ENCODE peak calls at places on chromosomes 1 and 21, in five cellular contexts. One of them, this sample, is unnamed.

GRCh38 chr21:35326677-35327076 is 277.6 kb upstream of the RUNX1 start:
- DNase-seq in CD8-positive, alpha-beta T cell: no peak
- DNase-seq in skeletal muscle cell: peak
- DNase-seq in right cardiac atrium: peak
- DNase-seq in prostate gland: no peak
- DNase-seq in this sample: peak

GRCh38 chr1:197391303-197392226 is 123.5 kb downstream of the CRB1 start:
- DNase-seq in right cardiac atrium: no peak
- DNase-seq in CD8-positive, alpha-beta T cell: no peak
- DNase-seq in prostate gland: no peak
- DNase-seq in skeletal muscle cell: peak
- DNase-seq in this sample: no peak

GRCh38 chr1:183197762-183198161 is 11.7 kb downstream of the LAMC2 start:
- DNase-seq in right cardiac atrium: no peak
- DNase-seq in CD8-positive, alpha-beta T cell: no peak
- DNase-seq in prostate gland: no peak
- DNase-seq in skeletal muscle cell: no peak
- DNase-seq in this sample: no peak

GRCh38 chr1:7669559-7670208 is 101.4 kb upstream of the VAMP3 start:
- DNase-seq in prostate gland: peak
- DNase-seq in right cardiac atrium: no peak
- DNase-seq in CD8-positive, alpha-beta T cell: peak
- DNase-seq in skeletal muscle cell: no peak
- DNase-seq in this sample: no peak

GRCh38 chr1:156815307-156815826 is 1.3 kb downstream of the SH2D2A start:
- DNase-seq in prostate gland: no peak
- DNase-seq in skeletal muscle cell: peak
- DNase-seq in CD8-positive, alpha-beta T cell: no peak
- DNase-seq in right cardiac atrium: peak
- DNase-seq in this sample: peak

GRCh38 chr21:29237110-29238051 is 61.3 kb upstream of the BACH1 start:
- DNase-seq in CD8-positive, alpha-beta T cell: no peak
- DNase-seq in skeletal muscle cell: peak
- DNase-seq in prostate gland: no peak
- DNase-seq in right cardiac atrium: peak
- DNase-seq in this sample: no peak

GRCh38 chr1:77044133-77044849 is 174.9 kb downstream of the PIGK start:
- DNase-seq in skeletal muscle cell: peak
- DNase-seq in CD8-positive, alpha-beta T cell: no peak
- DNase-seq in prostate gland: no peak
- DNase-seq in right cardiac atrium: no peak
- DNase-seq in this sample: no peak

GRCh38 chr1:205676002-205676401 is 4.3 kb downstream of the SLC45A3 start:
- DNase-seq in skeletal muscle cell: no peak
- DNase-seq in prostate gland: no peak
- DNase-seq in CD8-positive, alpha-beta T cell: no peak
- DNase-seq in right cardiac atrium: no peak
- DNase-seq in this sample: no peak

GRCh38 chr1:110316735-110317134 is 22.4 kb upstream of the RBM15 start:
- DNase-seq in skeletal muscle cell: no peak
- DNase-seq in right cardiac atrium: no peak
- DNase-seq in CD8-positive, alpha-beta T cell: no peak
- DNase-seq in prostate gland: no peak
- DNase-seq in this sample: no peak

GRCh38 chr1:12146343-12147112 is 20.3 kb upstream of the TNFRSF1B start:
- DNase-seq in CD8-positive, alpha-beta T cell: no peak
- DNase-seq in skeletal muscle cell: no peak
- DNase-seq in right cardiac atrium: no peak
- DNase-seq in prostate gland: no peak
- DNase-seq in this sample: no peak

GRCh38 chr1:93625582-93626327 is 55.9 kb downstream of the BCAR3 start:
- DNase-seq in CD8-positive, alpha-beta T cell: no peak
- DNase-seq in right cardiac atrium: peak
- DNase-seq in skeletal muscle cell: no peak
- DNase-seq in prostate gland: no peak
- DNase-seq in this sample: peak

GRCh38 chr1:21160263-21160662 is 16.4 kb downstream of the EIF4G3 start:
- DNase-seq in right cardiac atrium: no peak
- DNase-seq in CD8-positive, alpha-beta T cell: no peak
- DNase-seq in prostate gland: no peak
- DNase-seq in skeletal muscle cell: no peak
- DNase-seq in this sample: no peak

GRCh38 chr1:77876884-77877283 is 11.5 kb upstream of the NEXN start:
- DNase-seq in CD8-positive, alpha-beta T cell: no peak
- DNase-seq in skeletal muscle cell: no peak
- DNase-seq in right cardiac atrium: no peak
- DNase-seq in prostate gland: no peak
- DNase-seq in this sample: no peak

GRCh38 chr1:181038399-181038873 is 4.7 kb downstream of the MR1 start:
- DNase-seq in skeletal muscle cell: no peak
- DNase-seq in CD8-positive, alpha-beta T cell: peak
- DNase-seq in prostate gland: peak
- DNase-seq in right cardiac atrium: peak
- DNase-seq in this sample: no peak

GRCh38 chr1:100860397-100860991 is 34.1 kb downstream of the EXTL2 start:
- DNase-seq in right cardiac atrium: peak
- DNase-seq in prostate gland: no peak
- DNase-seq in skeletal muscle cell: peak
- DNase-seq in CD8-positive, alpha-beta T cell: no peak
- DNase-seq in this sample: no peak

GRCh38 chr1:82759035-82759434 is 958.3 kb downstream of the ADGRL2 start:
- DNase-seq in prostate gland: no peak
- DNase-seq in skeletal muscle cell: no peak
- DNase-seq in CD8-positive, alpha-beta T cell: no peak
- DNase-seq in right cardiac atrium: no peak
- DNase-seq in this sample: no peak

GRCh38 chr1:108502138-108502537 is 52.0 kb downstream of the NBPF6 start:
- DNase-seq in prostate gland: no peak
- DNase-seq in skeletal muscle cell: no peak
- DNase-seq in right cardiac atrium: no peak
- DNase-seq in CD8-positive, alpha-beta T cell: no peak
- DNase-seq in this sample: no peak

GRCh38 chr1:151914076-151914475 is 4.8 kb upstream of the THEM4 start:
- DNase-seq in skeletal muscle cell: no peak
- DNase-seq in CD8-positive, alpha-beta T cell: no peak
- DNase-seq in right cardiac atrium: no peak
- DNase-seq in prostate gland: no peak
- DNase-seq in this sample: no peak

GRCh38 chr1:167772436-167772835 is 50.7 kb downstream of the MPZL1 start:
- DNase-seq in right cardiac atrium: no peak
- DNase-seq in CD8-positive, alpha-beta T cell: no peak
- DNase-seq in skeletal muscle cell: no peak
- DNase-seq in prostate gland: no peak
- DNase-seq in this sample: no peak

GRCh38 chr1:116910379-116911165 is 856 bp downstream of the PTGFRN start:
- DNase-seq in right cardiac atrium: peak
- DNase-seq in prostate gland: peak
- DNase-seq in skeletal muscle cell: no peak
- DNase-seq in CD8-positive, alpha-beta T cell: peak
- DNase-seq in this sample: no peak

GRCh38 chr1:160291248-160292220 is 6.6 kb upstream of the PEX19 start:
- DNase-seq in prostate gland: peak
- DNase-seq in right cardiac atrium: peak
- DNase-seq in CD8-positive, alpha-beta T cell: peak
- DNase-seq in skeletal muscle cell: peak
- DNase-seq in this sample: no peak

GRCh38 chr1:160296036-160296435 is 11.1 kb upstream of the PEX19 start:
- DNase-seq in right cardiac atrium: no peak
- DNase-seq in CD8-positive, alpha-beta T cell: no peak
- DNase-seq in prostate gland: no peak
- DNase-seq in skeletal muscle cell: no peak
- DNase-seq in this sample: no peak

DNA sequence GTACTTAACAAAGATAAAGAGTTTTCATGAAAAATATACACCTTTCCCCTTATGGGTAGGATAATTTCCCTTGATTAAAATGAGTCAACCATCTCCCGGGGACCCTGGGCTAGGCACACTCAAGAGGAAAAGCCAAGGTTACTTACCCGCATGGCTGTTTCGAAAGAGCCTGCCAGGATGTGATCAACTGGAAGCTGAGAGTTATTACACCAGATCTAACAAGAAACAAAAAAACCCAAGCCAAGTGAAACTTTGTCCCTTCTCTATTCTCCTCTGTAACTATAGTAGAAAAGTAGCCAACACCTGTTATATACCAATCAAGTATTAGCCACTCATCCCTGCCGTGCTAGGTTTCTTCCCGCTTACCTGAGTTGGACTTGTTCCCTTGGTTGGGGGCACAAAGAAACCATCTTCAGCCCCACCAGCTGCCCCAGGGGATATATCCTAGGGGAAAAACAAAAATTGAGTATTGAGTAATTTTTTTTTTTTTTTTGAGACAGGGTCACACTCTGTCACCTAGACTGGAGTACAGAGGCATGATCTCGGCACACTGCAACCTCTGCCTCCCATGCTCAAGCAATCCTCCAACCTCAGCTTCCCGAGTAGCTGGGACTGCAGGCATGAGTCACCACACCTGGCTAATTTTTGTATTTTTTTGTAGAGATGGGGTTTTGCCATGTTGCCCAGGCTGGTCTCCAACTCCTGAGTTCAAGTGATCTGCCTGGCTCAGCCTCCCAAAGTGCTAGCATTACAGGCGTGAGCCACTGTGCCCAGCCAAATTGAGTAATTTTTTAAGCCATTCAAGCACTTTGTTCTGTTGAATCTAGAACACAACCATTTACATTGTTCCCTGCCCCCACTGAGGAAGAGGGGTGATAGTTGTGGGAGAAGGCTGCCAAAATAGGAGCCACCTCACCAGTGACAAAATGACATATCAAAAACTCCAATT is 8.4 kb upstream of the PEX19 start:
- DNase-seq in right cardiac atrium: no peak
- DNase-seq in prostate gland: no peak
- DNase-seq in skeletal muscle cell: no peak
- DNase-seq in CD8-positive, alpha-beta T cell: no peak
- DNase-seq in this sample: no peak
- H3K4me3 ChIP-seq in right cardiac atrium: no peak
- H3K4me3 ChIP-seq in prostate gland: no peak
- H3K4me3 ChIP-seq in skeletal muscle cell: no peak
- H3K4me3 ChIP-seq in CD8-positive, alpha-beta T cell: no peak
- H3K4me3 ChIP-seq in this sample: no peak

GRCh38 chr1:204558467-204558866 is 42.3 kb downstream of the MDM4 start:
- DNase-seq in skeletal muscle cell: no peak
- DNase-seq in CD8-positive, alpha-beta T cell: no peak
- DNase-seq in prostate gland: no peak
- DNase-seq in right cardiac atrium: no peak
- DNase-seq in this sample: no peak

GRCh38 chr1:204563324-204563723 is 47.1 kb downstream of the MDM4 start:
- DNase-seq in CD8-positive, alpha-beta T cell: no peak
- DNase-seq in skeletal muscle cell: no peak
- DNase-seq in prostate gland: no peak
- DNase-seq in right cardiac atrium: no peak
- DNase-seq in this sample: no peak

GRCh38 chr1:204562075-204562990 is 46.1 kb downstream of the MDM4 start:
- DNase-seq in CD8-positive, alpha-beta T cell: no peak
- DNase-seq in prostate gland: no peak
- DNase-seq in skeletal muscle cell: no peak
- DNase-seq in right cardiac atrium: no peak
- DNase-seq in this sample: no peak

GRCh38 chr1:204563780-204564179 is 47.6 kb downstream of the MDM4 start:
- DNase-seq in skeletal muscle cell: no peak
- DNase-seq in prostate gland: no peak
- DNase-seq in right cardiac atrium: no peak
- DNase-seq in CD8-positive, alpha-beta T cell: no peak
- DNase-seq in this sample: no peak

DNA sequence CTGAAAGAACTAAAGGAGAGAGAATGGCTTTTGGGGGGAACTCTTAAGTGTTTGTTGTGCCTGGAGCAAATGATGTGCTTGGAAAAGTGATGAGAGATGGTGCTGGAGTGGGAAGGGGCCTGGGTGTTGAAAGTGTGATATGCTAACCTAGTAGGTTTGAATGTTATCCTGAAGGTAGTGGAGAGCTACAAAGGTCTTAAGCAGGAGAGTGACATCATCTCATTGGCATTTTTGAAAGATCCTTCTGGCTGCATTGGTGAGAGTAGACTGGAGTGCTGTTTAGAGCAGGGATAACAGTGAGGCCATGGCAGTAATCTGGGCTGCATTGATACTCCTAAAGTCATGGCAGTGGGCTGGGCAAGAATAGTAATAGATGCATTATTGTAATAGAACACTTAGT is 44.4 kb downstream of the MDM4 start:
- DNase-seq in right cardiac atrium: no peak
- DNase-seq in prostate gland: no peak
- DNase-seq in CD8-positive, alpha-beta T cell: no peak
- DNase-seq in skeletal muscle cell: no peak
- DNase-seq in this sample: no peak
- H3K4me3 ChIP-seq in right cardiac atrium: no peak
- H3K4me3 ChIP-seq in prostate gland: no peak
- H3K4me3 ChIP-seq in CD8-positive, alpha-beta T cell: no peak
- H3K4me3 ChIP-seq in skeletal muscle cell: no peak
- H3K4me3 ChIP-seq in this sample: no peak

DNA sequence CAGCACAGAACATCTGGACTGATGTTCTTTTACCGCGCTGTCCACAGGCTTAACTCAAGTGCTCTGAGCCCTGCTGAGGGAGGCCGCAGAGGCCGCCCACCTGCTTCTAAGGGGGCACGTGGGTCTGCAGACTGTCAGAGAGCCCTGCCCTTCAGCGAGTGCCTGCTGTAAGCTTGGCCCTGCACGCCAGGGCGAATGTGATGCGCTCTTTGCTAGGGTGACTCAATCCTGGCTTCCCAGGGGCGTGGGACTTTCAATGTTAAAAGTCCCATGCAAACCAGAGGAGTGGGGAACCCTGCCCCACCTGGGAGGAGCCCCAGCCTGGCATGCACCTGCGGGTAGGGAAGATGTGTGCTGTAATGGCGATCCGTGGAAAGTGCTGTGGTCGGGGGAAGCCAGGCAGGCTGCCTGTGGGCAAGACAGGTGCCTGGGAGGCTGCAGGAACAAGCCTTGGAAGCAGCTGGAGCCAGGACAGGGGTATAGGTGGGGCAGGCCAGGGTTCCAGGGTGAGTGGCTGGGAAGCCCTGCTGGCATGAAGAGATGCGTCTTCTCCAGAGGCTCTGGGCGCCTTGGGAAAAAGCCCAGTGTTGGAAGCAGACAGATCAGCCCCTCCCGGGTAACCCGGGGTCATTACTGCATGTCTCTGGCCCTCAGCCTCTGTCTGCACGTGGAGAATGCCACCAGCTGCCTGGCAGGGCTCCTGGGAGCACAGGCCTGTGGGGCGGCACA is 592 bp upstream of the PANK4 start:
- DNase-seq in CD8-positive, alpha-beta T cell: peak
- DNase-seq in skeletal muscle cell: no peak
- DNase-seq in right cardiac atrium: no peak
- DNase-seq in prostate gland: no peak
- DNase-seq in this sample: no peak
- H3K4me3 ChIP-seq in CD8-positive, alpha-beta T cell: peak
- H3K4me3 ChIP-seq in skeletal muscle cell: peak
- H3K4me3 ChIP-seq in right cardiac atrium: peak
- H3K4me3 ChIP-seq in prostate gland: peak
- H3K4me3 ChIP-seq in this sample: peak

DNA sequence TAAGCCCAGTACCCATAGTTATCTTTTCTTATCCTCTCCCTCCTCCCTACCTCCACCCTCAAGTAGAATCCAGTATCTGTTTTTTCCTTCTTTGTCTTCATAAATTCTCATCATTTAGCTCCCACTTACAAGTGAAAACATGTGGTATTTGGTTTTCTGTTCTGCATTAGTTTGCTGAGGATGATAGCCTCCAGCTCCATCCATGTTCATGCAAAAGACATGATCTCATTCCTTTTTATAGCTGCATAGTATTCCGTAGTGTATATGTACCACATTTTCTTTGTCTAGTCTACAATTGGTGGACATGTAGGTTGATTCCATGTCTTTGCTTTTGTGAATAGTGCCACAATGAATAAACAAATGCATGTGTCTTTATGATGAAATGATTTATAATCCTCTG is 55.2 kb downstream of the PRKACB start:
- DNase-seq in CD8-positive, alpha-beta T cell: no peak
- DNase-seq in prostate gland: no peak
- DNase-seq in right cardiac atrium: no peak
- DNase-seq in skeletal muscle cell: no peak
- DNase-seq in this sample: no peak
- H3K4me3 ChIP-seq in CD8-positive, alpha-beta T cell: no peak
- H3K4me3 ChIP-seq in prostate gland: no peak
- H3K4me3 ChIP-seq in right cardiac atrium: no peak
- H3K4me3 ChIP-seq in skeletal muscle cell: no peak
- H3K4me3 ChIP-seq in this sample: no peak